ENCODE peak calls at places on chromosomes 1 and 21, in five cellular contexts. One of them, this sample, is unnamed.

GRCh38 chr1:228018961-228019721 is 12.3 kb downstream of the WNT3A start:
- DNase-seq in cardiac muscle cell: no peak
- DNase-seq in fibroblast of mammary gland: no peak
- DNase-seq in GM13977: no peak
- DNase-seq in foreskin fibroblast: no peak
- DNase-seq in this sample: no peak

GRCh38 chr1:206680279-206680678 is 4.4 kb upstream of the MAPKAPK2 start:
- DNase-seq in fibroblast of mammary gland: no peak
- DNase-seq in GM13977: no peak
- DNase-seq in foreskin fibroblast: no peak
- DNase-seq in cardiac muscle cell: no peak
- DNase-seq in this sample: no peak

GRCh38 chr1:114345930-114346479 is 165.0 kb downstream of the TRIM33 start:
- DNase-seq in GM13977: peak
- DNase-seq in foreskin fibroblast: peak
- DNase-seq in fibroblast of mammary gland: peak
- DNase-seq in cardiac muscle cell: peak
- DNase-seq in this sample: peak

GRCh38 chr1:202860744-202861419 is 28.1 kb downstream of the RABIF start:
- DNase-seq in fibroblast of mammary gland: peak
- DNase-seq in GM13977: peak
- DNase-seq in cardiac muscle cell: peak
- DNase-seq in foreskin fibroblast: peak
- DNase-seq in this sample: peak

GRCh38 chr1:12610305-12610935 is 7.6 kb downstream of the DHRS3 start:
- DNase-seq in fibroblast of mammary gland: peak
- DNase-seq in cardiac muscle cell: peak
- DNase-seq in foreskin fibroblast: peak
- DNase-seq in GM13977: no peak
- DNase-seq in this sample: no peak

GRCh38 chr1:210003501-210003900 is 65.5 kb downstream of the SYT14 start:
- DNase-seq in GM13977: no peak
- DNase-seq in fibroblast of mammary gland: no peak
- DNase-seq in cardiac muscle cell: peak
- DNase-seq in foreskin fibroblast: peak
- DNase-seq in this sample: no peak

GRCh38 chr1:60129916-60130315 is 56.3 kb upstream of the C1orf87 start:
- DNase-seq in foreskin fibroblast: peak
- DNase-seq in GM13977: no peak
- DNase-seq in cardiac muscle cell: peak
- DNase-seq in fibroblast of mammary gland: peak
- DNase-seq in this sample: no peak

GRCh38 chr21:34091032-34091431 is 17.7 kb downstream of the MRPS6 start:
- DNase-seq in cardiac muscle cell: no peak
- DNase-seq in fibroblast of mammary gland: no peak
- DNase-seq in GM13977: no peak
- DNase-seq in foreskin fibroblast: no peak
- DNase-seq in this sample: no peak

GRCh38 chr1:156372265-156372586 is 3.2 kb downstream of the RHBG start:
- DNase-seq in cardiac muscle cell: no peak
- DNase-seq in fibroblast of mammary gland: no peak
- DNase-seq in GM13977: no peak
- DNase-seq in foreskin fibroblast: no peak
- DNase-seq in this sample: no peak

GRCh38 chr1:24541711-24542346 is 14.1 kb upstream of the NCMAP start:
- DNase-seq in GM13977: no peak
- DNase-seq in fibroblast of mammary gland: no peak
- DNase-seq in cardiac muscle cell: no peak
- DNase-seq in foreskin fibroblast: no peak
- DNase-seq in this sample: peak

GRCh38 chr1:201466492-201466891 is 2.5 kb downstream of the PHLDA3 start:
- DNase-seq in foreskin fibroblast: peak
- DNase-seq in cardiac muscle cell: peak
- DNase-seq in fibroblast of mammary gland: peak
- DNase-seq in GM13977: no peak
- DNase-seq in this sample: no peak

GRCh38 chr1:245234217-245235120 is 79.7 kb downstream of the KIF26B start:
- DNase-seq in cardiac muscle cell: no peak
- DNase-seq in foreskin fibroblast: no peak
- DNase-seq in fibroblast of mammary gland: no peak
- DNase-seq in GM13977: no peak
- DNase-seq in this sample: peak

GRCh38 chr1:27368872-27369703 is 2.3 kb upstream of the MAP3K6 start:
- DNase-seq in GM13977: no peak
- DNase-seq in cardiac muscle cell: peak
- DNase-seq in foreskin fibroblast: peak
- DNase-seq in fibroblast of mammary gland: peak
- DNase-seq in this sample: no peak
- TF ChIP-seq CTCF in GM13977: no peak
- TF ChIP-seq CTCF in cardiac muscle cell: peak
- TF ChIP-seq CTCF in foreskin fibroblast: peak
- TF ChIP-seq CTCF in fibroblast of mammary gland: peak
- TF ChIP-seq CTCF in this sample: no peak

GRCh38 chr1:4794020-4794780 is 139.8 kb downstream of the AJAP1 start:
- DNase-seq in fibroblast of mammary gland: peak
- DNase-seq in cardiac muscle cell: no peak
- DNase-seq in foreskin fibroblast: no peak
- DNase-seq in GM13977: no peak
- DNase-seq in this sample: no peak

GRCh38 chr1:4792565-4792964 is 138.2 kb downstream of the AJAP1 start:
- DNase-seq in foreskin fibroblast: no peak
- DNase-seq in fibroblast of mammary gland: no peak
- DNase-seq in cardiac muscle cell: no peak
- DNase-seq in GM13977: no peak
- DNase-seq in this sample: no peak

GRCh38 chr1:4796999-4797375 is 142.6 kb downstream of the AJAP1 start:
- DNase-seq in foreskin fibroblast: no peak
- DNase-seq in GM13977: no peak
- DNase-seq in cardiac muscle cell: no peak
- DNase-seq in fibroblast of mammary gland: no peak
- DNase-seq in this sample: no peak

GRCh38 chr1:4797429-4797828 is 143.0 kb downstream of the AJAP1 start:
- DNase-seq in fibroblast of mammary gland: no peak
- DNase-seq in cardiac muscle cell: no peak
- DNase-seq in GM13977: no peak
- DNase-seq in foreskin fibroblast: no peak
- DNase-seq in this sample: no peak

DNA sequence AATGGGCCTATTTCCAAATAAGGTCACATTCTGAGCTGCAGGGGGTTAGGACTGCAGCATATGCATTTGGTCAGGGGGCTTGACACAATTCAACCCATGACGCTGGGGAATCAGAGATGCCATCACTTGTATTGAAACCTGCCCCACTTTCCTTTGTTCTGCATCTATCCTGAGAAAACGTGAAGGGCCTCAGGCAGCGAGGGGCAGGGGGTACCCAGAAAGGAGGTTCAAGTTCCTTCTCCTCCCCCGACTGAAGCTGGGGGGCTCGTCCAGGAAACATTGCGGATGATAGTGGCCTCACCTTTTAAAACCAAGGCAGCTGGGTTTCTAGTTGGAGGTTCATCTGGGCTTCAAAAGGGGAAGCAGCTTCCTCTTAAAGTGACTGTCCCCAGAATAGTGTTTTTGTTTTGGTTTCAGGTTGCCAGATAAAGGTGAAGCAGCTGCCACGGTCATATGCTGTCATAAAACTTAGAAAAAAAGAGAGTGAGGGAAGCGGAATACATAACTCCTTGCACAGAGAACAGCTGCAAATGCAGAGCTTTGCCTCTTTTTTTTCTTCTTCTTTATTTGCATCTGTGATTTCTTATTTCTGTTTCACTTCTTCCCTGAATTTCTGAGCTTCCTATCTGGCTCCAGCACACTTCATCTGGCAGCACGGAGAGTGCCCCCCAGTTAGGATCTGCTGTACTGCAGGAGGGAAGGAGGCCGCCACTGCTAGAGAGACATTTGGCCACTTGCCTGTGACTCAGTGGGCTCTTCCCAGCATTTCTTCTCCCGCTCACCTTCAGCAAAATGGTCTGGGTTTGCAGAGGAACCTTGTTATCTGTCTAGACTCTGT is 142.0 kb downstream of the AJAP1 start:
- DNase-seq in fibroblast of mammary gland: no peak
- DNase-seq in cardiac muscle cell: no peak
- DNase-seq in foreskin fibroblast: no peak
- DNase-seq in GM13977: peak
- DNase-seq in this sample: no peak
- TF ChIP-seq CTCF in fibroblast of mammary gland: no peak
- TF ChIP-seq CTCF in cardiac muscle cell: no peak
- TF ChIP-seq CTCF in foreskin fibroblast: no peak
- TF ChIP-seq CTCF in GM13977: no peak
- TF ChIP-seq CTCF in this sample: no peak

DNA sequence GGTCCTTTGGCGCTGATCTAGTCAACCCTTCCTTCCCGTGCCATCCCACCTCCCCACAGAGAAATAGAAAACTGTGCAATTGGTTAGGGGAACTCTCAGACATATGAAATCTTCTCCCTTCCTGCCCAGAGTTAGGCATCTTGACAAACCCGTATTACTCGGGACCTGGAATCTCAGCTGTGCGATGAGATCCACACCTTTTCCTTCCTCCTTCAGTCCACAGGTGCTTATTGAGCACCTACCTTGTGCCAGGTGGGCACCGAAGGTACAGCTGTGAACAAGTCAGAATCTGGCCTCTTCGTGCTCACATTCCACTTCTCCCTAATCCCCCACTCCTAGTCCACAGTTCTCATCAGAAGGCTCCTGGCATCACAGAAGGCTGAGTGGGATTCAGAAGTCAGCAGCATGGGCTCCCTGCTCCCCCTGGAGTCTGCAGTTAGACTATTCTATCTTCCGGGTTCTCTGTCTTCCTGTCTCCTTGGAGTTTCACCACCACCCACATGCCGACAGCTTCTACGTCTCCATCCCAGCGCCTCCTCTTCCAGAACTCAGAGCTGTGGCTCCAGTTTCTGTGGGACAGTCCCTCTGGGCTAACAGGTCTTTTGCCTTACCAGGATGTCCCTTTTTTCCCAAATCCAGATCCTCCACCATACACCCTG is 23.0 kb downstream of the KNCN start:
- DNase-seq in fibroblast of mammary gland: peak
- DNase-seq in cardiac muscle cell: peak
- DNase-seq in foreskin fibroblast: no peak
- DNase-seq in GM13977: no peak
- DNase-seq in this sample: no peak
- TF ChIP-seq CTCF in fibroblast of mammary gland: peak
- TF ChIP-seq CTCF in cardiac muscle cell: peak
- TF ChIP-seq CTCF in foreskin fibroblast: no peak
- TF ChIP-seq CTCF in GM13977: no peak
- TF ChIP-seq CTCF in this sample: no peak

DNA sequence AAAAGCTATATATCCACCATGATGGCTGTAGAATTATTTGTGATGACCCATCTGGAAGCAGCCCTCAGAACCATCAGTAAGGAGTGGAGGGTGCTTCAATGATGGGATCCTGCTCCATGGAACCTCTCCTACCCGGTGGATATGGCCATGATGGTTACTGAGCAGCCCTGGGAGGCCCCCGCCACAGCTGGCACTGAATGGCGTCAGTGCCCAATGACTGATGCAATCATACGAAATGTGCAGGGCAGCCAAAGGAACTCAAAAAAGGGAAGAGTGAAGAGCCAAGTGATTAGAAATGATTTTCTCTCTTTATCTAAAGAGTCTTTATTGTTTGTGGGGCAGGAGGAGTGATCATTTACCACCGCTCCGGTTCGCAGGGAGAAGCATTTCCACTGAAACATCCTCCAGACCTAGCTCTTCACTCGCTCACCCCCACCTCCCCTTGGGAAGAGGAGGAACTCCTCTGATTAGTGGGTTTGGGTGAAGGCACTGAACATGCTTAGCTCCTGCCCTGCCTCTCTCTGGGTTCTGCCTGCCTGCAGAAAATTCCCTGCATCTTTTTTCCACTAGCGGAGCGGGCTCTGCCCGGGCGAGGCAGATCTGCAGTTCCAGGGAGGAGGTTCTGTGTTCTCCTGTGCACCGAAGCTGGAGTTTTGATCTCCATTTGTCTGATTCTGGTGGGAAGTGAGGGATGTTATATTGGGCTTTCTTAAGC is 260.3 kb downstream of the GRIK3 start:
- DNase-seq in GM13977: no peak
- DNase-seq in foreskin fibroblast: no peak
- DNase-seq in fibroblast of mammary gland: no peak
- DNase-seq in cardiac muscle cell: no peak
- DNase-seq in this sample: no peak
- TF ChIP-seq CTCF in GM13977: no peak
- TF ChIP-seq CTCF in foreskin fibroblast: no peak
- TF ChIP-seq CTCF in fibroblast of mammary gland: no peak
- TF ChIP-seq CTCF in cardiac muscle cell: no peak
- TF ChIP-seq CTCF in this sample: no peak

GRCh38 chr21:42851812-42852665 is 27.3 kb downstream of the WDR4 start:
- DNase-seq in fibroblast of mammary gland: no peak
- DNase-seq in cardiac muscle cell: no peak
- DNase-seq in GM13977: no peak
- DNase-seq in foreskin fibroblast: no peak
- DNase-seq in this sample: no peak

GRCh38 chr21:42849759-42850412 is 29.5 kb downstream of the WDR4 start:
- DNase-seq in foreskin fibroblast: no peak
- DNase-seq in cardiac muscle cell: no peak
- DNase-seq in GM13977: no peak
- DNase-seq in fibroblast of mammary gland: no peak
- DNase-seq in this sample: no peak

GRCh38 chr21:42850463-42850862 is 28.9 kb downstream of the WDR4 start:
- DNase-seq in fibroblast of mammary gland: no peak
- DNase-seq in cardiac muscle cell: no peak
- DNase-seq in foreskin fibroblast: no peak
- DNase-seq in GM13977: no peak
- DNase-seq in this sample: no peak

GRCh38 chr21:42848932-42849758 is 30.2 kb downstream of the WDR4 start:
- DNase-seq in foreskin fibroblast: no peak
- DNase-seq in cardiac muscle cell: no peak
- DNase-seq in fibroblast of mammary gland: no peak
- DNase-seq in GM13977: no peak
- DNase-seq in this sample: no peak

DNA sequence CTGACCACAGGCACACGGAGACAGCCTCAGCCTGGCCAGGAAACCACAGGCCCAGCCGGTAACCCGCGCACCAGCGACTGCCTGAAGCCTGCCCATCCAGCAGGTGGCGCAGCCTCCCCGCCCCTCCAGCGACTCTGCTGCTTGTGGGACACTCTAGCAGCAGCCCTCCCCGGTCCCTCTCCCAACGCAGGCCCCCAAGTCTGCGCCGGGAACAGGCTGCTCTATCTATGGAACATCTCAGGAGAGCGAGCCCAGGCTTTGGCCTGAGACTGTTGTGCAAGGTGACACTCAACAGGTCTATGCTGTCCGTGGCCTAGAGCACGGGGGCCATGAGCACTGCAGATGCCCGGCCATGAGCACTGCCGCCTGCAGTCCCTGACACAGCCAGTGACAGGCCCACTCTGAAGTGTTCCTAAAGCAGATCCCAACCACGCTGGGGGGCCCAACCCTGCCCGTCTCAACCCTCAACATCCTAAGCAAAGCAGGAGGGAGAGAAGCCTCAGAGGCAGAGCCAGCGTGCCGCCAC is 28.4 kb downstream of the WDR4 start:
- DNase-seq in cardiac muscle cell: no peak
- DNase-seq in GM13977: peak
- DNase-seq in fibroblast of mammary gland: peak
- DNase-seq in foreskin fibroblast: peak
- DNase-seq in this sample: peak
- TF ChIP-seq CTCF in cardiac muscle cell: peak
- TF ChIP-seq CTCF in GM13977: peak
- TF ChIP-seq CTCF in fibroblast of mammary gland: peak
- TF ChIP-seq CTCF in foreskin fibroblast: peak
- TF ChIP-seq CTCF in this sample: peak

This sample was measured in nephron progenitor cell.